ENCODE peak calls at places on chromosomes 2 and 18, in seven cellular contexts. One of them, this sample, is unnamed.

GRCh38 chr2:225400060-225400511 is 576 bp downstream of the NYAP2 start:
- DNase-seq in AG10803: peak; percentile 52
- DNase-seq in neural progenitor cell: peak; percentile 86
- DNase-seq in prostate gland: no peak
- DNase-seq in A549: peak; percentile 1
- DNase-seq in cardiac muscle cell: peak; percentile 79
- DNase-seq in PC-9: peak; percentile 40
- DNase-seq in this sample: peak; percentile 8

GRCh38 chr18:45625596-45625995 is 10.3 kb downstream of the SLC14A2 start:
- DNase-seq in prostate gland: no peak
- DNase-seq in cardiac muscle cell: no peak
- DNase-seq in AG10803: no peak
- DNase-seq in PC-9: no peak
- DNase-seq in neural progenitor cell: no peak
- DNase-seq in A549: no peak
- DNase-seq in this sample: no peak

GRCh38 chr2:119255760-119256573 is 32.3 kb downstream of the STEAP3 start:
- DNase-seq in neural progenitor cell: peak; percentile 37
- DNase-seq in prostate gland: no peak
- DNase-seq in AG10803: peak; percentile 97
- DNase-seq in cardiac muscle cell: no peak
- DNase-seq in PC-9: peak; percentile 48
- DNase-seq in A549: peak; percentile 41
- DNase-seq in this sample: no peak

GRCh38 chr2:28981016-28981441 is at the start of gene TOGARAM2:
- DNase-seq in A549: no peak
- DNase-seq in cardiac muscle cell: no peak
- DNase-seq in PC-9: no peak
- DNase-seq in neural progenitor cell: peak; percentile 39
- DNase-seq in prostate gland: peak; percentile 27
- DNase-seq in AG10803: peak; percentile 18
- DNase-seq in this sample: no peak

GRCh38 chr2:156695020-156695419 is 258.8 kb downstream of the GPD2 start:
- DNase-seq in cardiac muscle cell: no peak
- DNase-seq in neural progenitor cell: no peak
- DNase-seq in A549: no peak
- DNase-seq in PC-9: no peak
- DNase-seq in AG10803: no peak
- DNase-seq in prostate gland: no peak
- DNase-seq in this sample: no peak

GRCh38 chr2:3769766-3770165 is 66.4 kb downstream of the DCDC2C start:
- DNase-seq in neural progenitor cell: no peak
- DNase-seq in cardiac muscle cell: no peak
- DNase-seq in PC-9: no peak
- DNase-seq in AG10803: no peak
- DNase-seq in A549: no peak
- DNase-seq in prostate gland: no peak
- DNase-seq in this sample: no peak

GRCh38 chr2:68594041-68594440 is 49.3 kb upstream of the PROKR1 start:
- DNase-seq in A549: no peak
- DNase-seq in prostate gland: no peak
- DNase-seq in PC-9: no peak
- DNase-seq in neural progenitor cell: no peak
- DNase-seq in AG10803: no peak
- DNase-seq in cardiac muscle cell: no peak
- DNase-seq in this sample: no peak

GRCh38 chr2:46336560-46336959 is 39.4 kb downstream of the EPAS1 start:
- DNase-seq in PC-9: no peak
- DNase-seq in prostate gland: no peak
- DNase-seq in AG10803: peak; percentile 75
- DNase-seq in cardiac muscle cell: no peak
- DNase-seq in A549: no peak
- DNase-seq in neural progenitor cell: no peak
- DNase-seq in this sample: no peak

GRCh38 chr2:21042958-21043743 is 722 bp downstream of the APOB start:
- DNase-seq in PC-9: peak; percentile 45
- DNase-seq in cardiac muscle cell: peak; percentile 80
- DNase-seq in prostate gland: peak; percentile 47
- DNase-seq in A549: peak; percentile 45
- DNase-seq in AG10803: peak; percentile 46
- DNase-seq in neural progenitor cell: peak; percentile 91
- DNase-seq in this sample: no peak

GRCh38 chr2:167726788-167727187 is 520.6 kb downstream of the STK39 start:
- DNase-seq in neural progenitor cell: no peak
- DNase-seq in cardiac muscle cell: no peak
- DNase-seq in prostate gland: no peak
- DNase-seq in A549: no peak
- DNase-seq in PC-9: no peak
- DNase-seq in AG10803: no peak
- DNase-seq in this sample: no peak

GRCh38 chr2:224160917-224161316 is 121.8 kb upstream of the SERPINE2 start:
- DNase-seq in cardiac muscle cell: no peak
- DNase-seq in PC-9: no peak
- DNase-seq in neural progenitor cell: no peak
- DNase-seq in A549: no peak
- DNase-seq in prostate gland: no peak
- DNase-seq in AG10803: peak; percentile 82
- DNase-seq in this sample: no peak

GRCh38 chr2:64922482-64923384 is 66.5 kb upstream of the SLC1A4 start:
- DNase-seq in PC-9: no peak
- DNase-seq in cardiac muscle cell: no peak
- DNase-seq in prostate gland: no peak
- DNase-seq in neural progenitor cell: peak; percentile 18
- DNase-seq in A549: no peak
- DNase-seq in AG10803: no peak
- DNase-seq in this sample: no peak

GRCh38 chr18:67282796-67283195 is 233.7 kb downstream of the DSEL start:
- DNase-seq in AG10803: peak; percentile 73
- DNase-seq in PC-9: no peak
- DNase-seq in neural progenitor cell: no peak
- DNase-seq in cardiac muscle cell: no peak
- DNase-seq in A549: no peak
- DNase-seq in prostate gland: no peak
- DNase-seq in this sample: no peak

GRCh38 chr2:124824441-124824840 is 799.4 kb downstream of the CNTNAP5 start:
- DNase-seq in AG10803: no peak
- DNase-seq in neural progenitor cell: no peak
- DNase-seq in PC-9: no peak
- DNase-seq in A549: no peak
- DNase-seq in cardiac muscle cell: no peak
- DNase-seq in prostate gland: no peak
- DNase-seq in this sample: no peak

GRCh38 chr2:230230087-230230486 is 4.6 kb downstream of the SP140 start:
- DNase-seq in PC-9: no peak
- DNase-seq in cardiac muscle cell: no peak
- DNase-seq in neural progenitor cell: no peak
- DNase-seq in A549: no peak
- DNase-seq in prostate gland: no peak
- DNase-seq in AG10803: peak; percentile 9
- DNase-seq in this sample: no peak

GRCh38 chr18:79523221-79523737 is 127.5 kb downstream of the NFATC1 start:
- DNase-seq in PC-9: no peak
- DNase-seq in prostate gland: no peak
- DNase-seq in neural progenitor cell: no peak
- DNase-seq in cardiac muscle cell: no peak
- DNase-seq in AG10803: no peak
- DNase-seq in A549: no peak
- DNase-seq in this sample: no peak

GRCh38 chr18:27130029-27130428 is 55.1 kb downstream of the CHST9 start:
- DNase-seq in AG10803: no peak
- DNase-seq in neural progenitor cell: no peak
- DNase-seq in A549: no peak
- DNase-seq in PC-9: no peak
- DNase-seq in cardiac muscle cell: no peak
- DNase-seq in prostate gland: no peak
- DNase-seq in this sample: no peak

GRCh38 chr2:157628282-157628531 is 457 bp downstream of the ACVR1C start:
- DNase-seq in AG10803: no peak
- DNase-seq in PC-9: no peak
- DNase-seq in cardiac muscle cell: no peak
- DNase-seq in A549: no peak
- DNase-seq in prostate gland: no peak
- DNase-seq in neural progenitor cell: no peak
- DNase-seq in this sample: no peak

GRCh38 chr2:43217228-43218220 is 8.9 kb downstream of the ZFP36L2 start:
- DNase-seq in A549: no peak
- DNase-seq in cardiac muscle cell: peak; percentile 90
- DNase-seq in neural progenitor cell: peak; percentile 87
- DNase-seq in PC-9: no peak
- DNase-seq in AG10803: no peak
- DNase-seq in prostate gland: no peak
- DNase-seq in this sample: no peak

GRCh38 chr2:225597911-225598310 is 198.4 kb downstream of the NYAP2 start:
- DNase-seq in cardiac muscle cell: no peak
- DNase-seq in PC-9: no peak
- DNase-seq in neural progenitor cell: peak; percentile 45
- DNase-seq in prostate gland: no peak
- DNase-seq in AG10803: no peak
- DNase-seq in A549: no peak
- DNase-seq in this sample: no peak

GRCh38 chr2:201188449-201188848 is 5.5 kb downstream of the CASP10 start:
- DNase-seq in PC-9: no peak
- DNase-seq in prostate gland: no peak
- DNase-seq in cardiac muscle cell: no peak
- DNase-seq in AG10803: no peak
- DNase-seq in neural progenitor cell: no peak
- DNase-seq in A549: no peak
- DNase-seq in this sample: no peak

GRCh38 chr2:238693337-238694093 is 154.4 kb upstream of the TWIST2 start:
- DNase-seq in cardiac muscle cell: no peak
- DNase-seq in A549: no peak
- DNase-seq in PC-9: no peak
- DNase-seq in neural progenitor cell: no peak
- DNase-seq in prostate gland: no peak
- DNase-seq in AG10803: no peak
- DNase-seq in this sample: no peak

GRCh38 chr2:79758042-79758441 is 245.2 kb downstream of the CTNNA2 start:
- DNase-seq in cardiac muscle cell: no peak
- DNase-seq in AG10803: no peak
- DNase-seq in PC-9: no peak
- DNase-seq in prostate gland: no peak
- DNase-seq in A549: no peak
- DNase-seq in neural progenitor cell: no peak
- DNase-seq in this sample: no peak

GRCh38 chr2:69567157-69567908 is 76.2 kb downstream of the AAK1 start:
- DNase-seq in neural progenitor cell: no peak
- DNase-seq in A549: peak; percentile 18
- DNase-seq in PC-9: peak; percentile 67
- DNase-seq in prostate gland: no peak
- DNase-seq in cardiac muscle cell: no peak
- DNase-seq in AG10803: peak; percentile 74
- DNase-seq in this sample: no peak

GRCh38 chr2:212539145-212539880 is 711 bp upstream of the ERBB4 start:
- DNase-seq in cardiac muscle cell: peak; percentile 80
- DNase-seq in A549: no peak
- DNase-seq in PC-9: peak; percentile 49
- DNase-seq in neural progenitor cell: peak; percentile 74
- DNase-seq in AG10803: no peak
- DNase-seq in prostate gland: peak; percentile 73
- DNase-seq in this sample: no peak
- H3K4me3 ChIP-seq in cardiac muscle cell: peak overlapping the region; percentile 96
- H3K4me3 ChIP-seq in A549: peak overlapping the region; percentile 50
- H3K4me3 ChIP-seq in PC-9: peak overlapping the region; percentile 72
- H3K4me3 ChIP-seq in neural progenitor cell: peak overlapping the region; percentile 77
- H3K4me3 ChIP-seq in AG10803: peak overlapping the region; percentile 57
- H3K4me3 ChIP-seq in prostate gland: peak overlapping the region; percentile 57
- H3K4me3 ChIP-seq in this sample: peak overlapping the region; percentile 46

DNA sequence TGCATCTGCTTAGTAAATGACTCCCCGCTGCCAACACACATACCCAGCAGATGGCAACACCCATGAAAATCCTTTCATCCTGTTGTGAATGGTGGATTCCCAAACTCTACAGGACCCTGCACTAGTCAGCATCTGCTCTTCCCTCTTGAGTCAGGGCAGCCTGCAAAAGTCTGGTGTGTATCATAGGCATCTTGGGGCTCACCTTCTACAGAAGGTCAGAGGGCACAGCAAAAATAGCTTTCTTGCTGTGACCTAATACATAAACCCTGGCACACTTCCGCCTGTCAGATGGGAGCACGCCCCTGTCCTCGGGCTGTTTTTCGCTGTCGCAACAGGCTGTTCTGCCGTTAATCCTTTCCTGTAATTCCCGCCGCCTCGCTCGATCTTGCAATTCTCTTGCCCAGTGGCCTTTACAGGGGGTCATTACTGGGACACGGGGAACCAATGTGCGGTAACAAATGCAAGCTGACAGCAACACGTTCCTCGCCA is 19.9 kb upstream of the SCYGR1 start:
- DNase-seq in PC-9: peak; percentile 41
- DNase-seq in A549: peak; percentile 46
- DNase-seq in prostate gland: no peak
- DNase-seq in AG10803: peak; percentile 22
- DNase-seq in neural progenitor cell: peak; percentile 44
- DNase-seq in cardiac muscle cell: no peak
- DNase-seq in this sample: no peak
- TF ChIP-seq CTCF in PC-9: no peak
- TF ChIP-seq CTCF in A549: peak; percentile 20
- TF ChIP-seq CTCF in prostate gland: no peak
- TF ChIP-seq CTCF in AG10803: no peak
- TF ChIP-seq CTCF in neural progenitor cell: no peak
- TF ChIP-seq CTCF in cardiac muscle cell: no peak
- TF ChIP-seq CTCF in this sample: no peak

DNA sequence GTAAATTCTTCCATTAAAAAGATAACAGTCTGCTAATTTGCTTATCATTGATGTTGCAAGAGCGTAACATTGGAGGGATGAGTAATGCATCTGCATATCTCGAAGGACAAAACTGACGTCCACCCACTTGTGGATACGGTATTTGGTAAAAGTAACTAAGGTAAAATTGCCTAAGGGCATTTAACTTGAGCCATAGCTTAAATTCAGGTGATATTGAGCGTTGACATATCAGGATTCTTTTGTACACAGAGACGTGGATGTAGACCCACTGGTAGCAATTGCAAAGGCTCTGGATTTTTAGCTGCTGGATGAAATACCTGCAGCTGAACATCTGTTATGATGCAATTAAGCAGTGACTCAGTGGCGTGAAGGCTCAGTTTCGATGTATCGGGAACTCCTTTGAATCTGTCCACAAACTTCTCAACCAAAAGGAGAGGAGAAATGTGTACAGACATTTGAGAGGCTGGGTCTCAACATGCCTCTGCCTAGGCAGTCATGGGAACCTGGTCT is 119.3 kb downstream of the SPTBN1 start:
- DNase-seq in cardiac muscle cell: no peak
- DNase-seq in PC-9: no peak
- DNase-seq in neural progenitor cell: no peak
- DNase-seq in A549: no peak
- DNase-seq in AG10803: no peak
- DNase-seq in prostate gland: no peak
- DNase-seq in this sample: no peak
- H3K4me3 ChIP-seq in cardiac muscle cell: no peak overlapping the region
- H3K4me3 ChIP-seq in PC-9: no peak overlapping the region
- H3K4me3 ChIP-seq in neural progenitor cell: no peak overlapping the region
- H3K4me3 ChIP-seq in A549: no peak overlapping the region
- H3K4me3 ChIP-seq in AG10803: no peak overlapping the region
- H3K4me3 ChIP-seq in prostate gland: no peak overlapping the region
- H3K4me3 ChIP-seq in this sample: no peak overlapping the region

DNA sequence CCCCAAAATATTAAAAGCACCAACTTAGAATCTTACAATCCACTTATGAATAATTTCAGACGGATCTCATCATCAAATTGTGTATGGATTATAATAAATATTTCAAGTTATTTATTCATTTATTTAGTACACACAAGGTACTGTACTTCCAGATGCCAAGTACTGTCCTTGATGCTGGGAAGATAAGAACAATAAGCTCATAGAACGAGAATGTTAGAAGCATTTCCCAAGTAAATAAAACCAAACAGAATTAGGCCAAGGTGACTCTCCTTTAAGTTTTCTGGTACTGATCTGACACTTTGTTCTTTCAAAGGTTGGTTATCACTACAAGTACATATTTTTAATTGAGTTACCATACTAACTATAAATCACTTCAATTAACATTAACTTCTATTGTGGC is 416.1 kb upstream of the ETAA1 start:
- DNase-seq in PC-9: no peak
- DNase-seq in neural progenitor cell: no peak
- DNase-seq in AG10803: no peak
- DNase-seq in cardiac muscle cell: no peak
- DNase-seq in prostate gland: no peak
- DNase-seq in A549: no peak
- DNase-seq in this sample: peak; percentile 28
- TF ChIP-seq CTCF in PC-9: no peak
- TF ChIP-seq CTCF in neural progenitor cell: no peak
- TF ChIP-seq CTCF in AG10803: no peak
- TF ChIP-seq CTCF in cardiac muscle cell: no peak
- TF ChIP-seq CTCF in prostate gland: no peak
- TF ChIP-seq CTCF in A549: no peak
- TF ChIP-seq CTCF in this sample: no peak